ENCODE peak calls at places on chromosomes 1 and 21, in seven cellular contexts. I is adipocyte; E is PC-9; U is endodermal cell; Z is psoas muscle; L is foreskin keratinocyte; G is CD8-positive, alpha-beta T cell. Y is an unnamed sample.

GRCh38 chr1:234772345-234773147 is 162.6 kb upstream of the IRF2BP2 start:
- DNase-seq in I (peak; percentile 98), E (peak; percentile 99), U (peak; percentile 79), Z (peak; percentile 87), L (peak; percentile 96), G (peak; percentile 87), Y (peak; percentile 97)

GRCh38 chr21:42552407-42553336 is 39.0 kb downstream of the SLC37A1 start:
- DNase-seq in I (no peak), E (no peak), U (peak; percentile 19), Z (no peak), L (no peak), G (no peak), Y (no peak)

GRCh38 chr21:38780879-38781278 is 24.9 kb upstream of the ETS2 start:
- DNase-seq in I (no peak), E (no peak), U (no peak), Z (no peak), L (no peak), G (no peak), Y (no peak)

GRCh38 chr1:33802268-33802667 is 61.6 kb upstream of the HMGB4 start:
- DNase-seq in I (no peak), E (no peak), U (no peak), Z (no peak), L (no peak), G (no peak), Y (no peak)

GRCh38 chr1:170471310-170471839 is 60.6 kb upstream of the GORAB start:
- DNase-seq in I (peak; percentile 47), E (no peak), U (no peak), Z (no peak), L (no peak), G (no peak), Y (no peak)

GRCh38 chr1:227789042-227789880 is 26.2 kb upstream of the PRSS38 start:
- DNase-seq in I (peak; percentile 37), E (no peak), U (peak; percentile 74), Z (no peak), L (no peak), G (peak; percentile 10), Y (no peak)

GRCh38 chr21:34992736-34993135 is 56.4 kb downstream of the RUNX1 start:
- DNase-seq in I (no peak), E (no peak), U (no peak), Z (peak; percentile 74), L (no peak), G (no peak), Y (no peak)

GRCh38 chr1:207691814-207692213 is 46.9 kb downstream of the CR1L start:
- DNase-seq in I (peak; percentile 78), E (no peak), U (no peak), Z (no peak), L (no peak), G (no peak), Y (no peak)

Y was measured in RWPE1.